ENCODE peak calls at places on chromosomes 4 and X, in six cellular contexts. One of them, this sample, is unnamed.

GRCh38 chrX:45134303-45134702 is 66.4 kb downstream of the DIPK2B start:
- DNase-seq in NB4: no peak
- DNase-seq in PC-3: no peak
- DNase-seq in astrocyte of the spinal cord: no peak
- DNase-seq in tibial artery: no peak
- DNase-seq in transverse colon: no peak
- DNase-seq in this sample: no peak

GRCh38 chr4:24240655-24241054 is 343.7 kb downstream of the DHX15 start:
- DNase-seq in PC-3: no peak
- DNase-seq in NB4: no peak
- DNase-seq in tibial artery: no peak
- DNase-seq in astrocyte of the spinal cord: no peak
- DNase-seq in transverse colon: no peak
- DNase-seq in this sample: no peak

GRCh38 chr4:56817840-56818491 is 3.5 kb downstream of the SPINK2 start:
- DNase-seq in NB4: no peak
- DNase-seq in tibial artery: no peak
- DNase-seq in astrocyte of the spinal cord: no peak
- DNase-seq in PC-3: peak
- DNase-seq in transverse colon: no peak
- DNase-seq in this sample: no peak

GRCh38 chr4:173281420-173282333 is 52.5 kb downstream of the HMGB2 start:
- DNase-seq in tibial artery: no peak
- DNase-seq in NB4: peak
- DNase-seq in PC-3: no peak
- DNase-seq in astrocyte of the spinal cord: no peak
- DNase-seq in transverse colon: no peak
- DNase-seq in this sample: no peak

GRCh38 chr4:158079661-158080060 is 93.2 kb downstream of the GASK1B start:
- DNase-seq in tibial artery: no peak
- DNase-seq in PC-3: no peak
- DNase-seq in astrocyte of the spinal cord: no peak
- DNase-seq in transverse colon: no peak
- DNase-seq in NB4: no peak
- DNase-seq in this sample: no peak

GRCh38 chr4:4502694-4503311 is 39.0 kb downstream of the STX18 start:
- DNase-seq in NB4: no peak
- DNase-seq in PC-3: no peak
- DNase-seq in astrocyte of the spinal cord: peak
- DNase-seq in transverse colon: no peak
- DNase-seq in tibial artery: no peak
- DNase-seq in this sample: no peak

GRCh38 chr4:40211224-40212185 is 14.7 kb downstream of the RHOH start:
- DNase-seq in astrocyte of the spinal cord: no peak
- DNase-seq in PC-3: no peak
- DNase-seq in transverse colon: no peak
- DNase-seq in tibial artery: no peak
- DNase-seq in NB4: no peak
- DNase-seq in this sample: no peak

GRCh38 chr4:99968330-99968729 is 18.3 kb upstream of the H2AZ1 start:
- DNase-seq in astrocyte of the spinal cord: peak
- DNase-seq in NB4: no peak
- DNase-seq in transverse colon: no peak
- DNase-seq in PC-3: peak
- DNase-seq in tibial artery: no peak
- DNase-seq in this sample: no peak

GRCh38 chr4:187814737-187815465 is 180.7 kb upstream of the ZFP42 start:
- DNase-seq in astrocyte of the spinal cord: peak
- DNase-seq in NB4: no peak
- DNase-seq in PC-3: no peak
- DNase-seq in transverse colon: no peak
- DNase-seq in tibial artery: no peak
- DNase-seq in this sample: no peak

GRCh38 chr4:74038161-74039064 is at the start of gene CXCL3:
- DNase-seq in transverse colon: peak
- DNase-seq in astrocyte of the spinal cord: peak
- DNase-seq in tibial artery: peak
- DNase-seq in PC-3: peak
- DNase-seq in NB4: peak
- DNase-seq in this sample: no peak

GRCh38 chr4:149371021-149371420 is 444.6 kb downstream of the IQCM start:
- DNase-seq in NB4: peak
- DNase-seq in tibial artery: no peak
- DNase-seq in transverse colon: peak
- DNase-seq in astrocyte of the spinal cord: peak
- DNase-seq in PC-3: peak
- DNase-seq in this sample: peak

GRCh38 chr4:184028571-184028996 is 123.5 kb downstream of the STOX2 start:
- DNase-seq in astrocyte of the spinal cord: no peak
- DNase-seq in transverse colon: no peak
- DNase-seq in PC-3: no peak
- DNase-seq in NB4: peak
- DNase-seq in tibial artery: no peak
- DNase-seq in this sample: no peak

GRCh38 chr4:173211838-173212237 is 43.2 kb downstream of the GALNT7 start:
- DNase-seq in PC-3: peak
- DNase-seq in astrocyte of the spinal cord: peak
- DNase-seq in tibial artery: no peak
- DNase-seq in NB4: peak
- DNase-seq in transverse colon: no peak
- DNase-seq in this sample: peak

GRCh38 chr4:147596377-147596776 is 20.8 kb upstream of the TMEM184C start:
- DNase-seq in astrocyte of the spinal cord: peak
- DNase-seq in tibial artery: no peak
- DNase-seq in transverse colon: no peak
- DNase-seq in PC-3: peak
- DNase-seq in NB4: no peak
- DNase-seq in this sample: no peak

GRCh38 chr4:8439914-8440490 is 521 bp downstream of the ACOX3 start:
- DNase-seq in tibial artery: peak
- DNase-seq in astrocyte of the spinal cord: no peak
- DNase-seq in transverse colon: peak
- DNase-seq in PC-3: no peak
- DNase-seq in NB4: peak
- DNase-seq in this sample: no peak

GRCh38 chr4:77073106-77073858 is 2.5 kb downstream of the CCNI start:
- DNase-seq in PC-3: no peak
- DNase-seq in transverse colon: no peak
- DNase-seq in NB4: peak
- DNase-seq in astrocyte of the spinal cord: peak
- DNase-seq in tibial artery: no peak
- DNase-seq in this sample: no peak

GRCh38 chrX:72368796-72369195 is 63.1 kb upstream of the CITED1 start:
- DNase-seq in NB4: no peak
- DNase-seq in tibial artery: no peak
- DNase-seq in transverse colon: no peak
- DNase-seq in PC-3: no peak
- DNase-seq in astrocyte of the spinal cord: no peak
- DNase-seq in this sample: no peak

GRCh38 chr4:150569384-150569987 is 12.5 kb upstream of the MAB21L2 start:
- DNase-seq in tibial artery: no peak
- DNase-seq in transverse colon: no peak
- DNase-seq in NB4: no peak
- DNase-seq in astrocyte of the spinal cord: peak
- DNase-seq in PC-3: peak
- DNase-seq in this sample: no peak

GRCh38 chr4:2852481-2852881 is 8.8 kb downstream of the ADD1 start:
- DNase-seq in PC-3: no peak
- DNase-seq in astrocyte of the spinal cord: no peak
- DNase-seq in transverse colon: peak
- DNase-seq in tibial artery: no peak
- DNase-seq in NB4: no peak
- DNase-seq in this sample: no peak
- H3K4me3 ChIP-seq in PC-3: no peak
- H3K4me3 ChIP-seq in astrocyte of the spinal cord: no peak
- H3K4me3 ChIP-seq in transverse colon: no peak
- H3K4me3 ChIP-seq in tibial artery: no peak
- H3K4me3 ChIP-seq in NB4: no peak
- H3K4me3 ChIP-seq in this sample: no peak

GRCh38 chr4:140372607-140373327 is 679 bp upstream of the SCOC start:
- DNase-seq in transverse colon: peak
- DNase-seq in tibial artery: no peak
- DNase-seq in astrocyte of the spinal cord: peak
- DNase-seq in PC-3: peak
- DNase-seq in NB4: peak
- DNase-seq in this sample: no peak
- TF ChIP-seq CTCF in transverse colon: peak
- TF ChIP-seq CTCF in tibial artery: peak
- TF ChIP-seq CTCF in astrocyte of the spinal cord: no peak
- TF ChIP-seq CTCF in PC-3: no peak
- TF ChIP-seq CTCF in NB4: no peak
- TF ChIP-seq CTCF in this sample: no peak

GRCh38 chr4:153218961-153219360 is 14.7 kb downstream of the TRIM2 start:
- DNase-seq in astrocyte of the spinal cord: no peak
- DNase-seq in tibial artery: no peak
- DNase-seq in NB4: no peak
- DNase-seq in transverse colon: peak
- DNase-seq in PC-3: peak
- DNase-seq in this sample: no peak
- H3K4me3 ChIP-seq in astrocyte of the spinal cord: no peak
- H3K4me3 ChIP-seq in tibial artery: no peak
- H3K4me3 ChIP-seq in NB4: no peak
- H3K4me3 ChIP-seq in transverse colon: no peak
- H3K4me3 ChIP-seq in PC-3: no peak
- H3K4me3 ChIP-seq in this sample: no peak

DNA sequence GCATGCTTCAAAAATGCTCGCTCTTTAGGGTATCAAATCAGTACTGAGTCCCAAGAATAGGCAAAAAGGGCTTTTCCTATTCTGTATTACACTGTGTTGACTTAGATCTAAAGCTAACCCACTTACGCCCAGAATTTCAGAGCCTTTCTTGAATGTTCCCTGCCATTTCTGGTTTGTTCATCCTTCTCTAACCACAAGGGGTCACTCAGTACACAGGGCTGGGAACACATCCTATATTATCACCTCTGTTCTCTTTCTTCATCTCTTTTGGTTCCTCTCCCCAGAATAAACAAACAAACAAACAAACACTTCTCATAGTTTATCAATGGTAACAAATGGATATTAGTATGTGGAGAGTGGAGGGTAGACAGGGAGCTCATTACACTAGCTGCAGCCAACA is 25.5 kb upstream of the MORC4 start:
- DNase-seq in tibial artery: no peak
- DNase-seq in NB4: peak
- DNase-seq in PC-3: peak
- DNase-seq in astrocyte of the spinal cord: peak
- DNase-seq in transverse colon: no peak
- DNase-seq in this sample: no peak
- TF ChIP-seq CTCF in tibial artery: no peak
- TF ChIP-seq CTCF in NB4: peak
- TF ChIP-seq CTCF in PC-3: peak
- TF ChIP-seq CTCF in astrocyte of the spinal cord: peak
- TF ChIP-seq CTCF in transverse colon: peak
- TF ChIP-seq CTCF in this sample: peak

GRCh38 chr4:135368826-135369225 is 1167.2 kb upstream of the PABPC4L start:
- DNase-seq in PC-3: peak
- DNase-seq in transverse colon: no peak
- DNase-seq in astrocyte of the spinal cord: peak
- DNase-seq in tibial artery: no peak
- DNase-seq in NB4: no peak
- DNase-seq in this sample: no peak

GRCh38 chr4:135372131-135372530 is 1170.5 kb upstream of the PABPC4L start:
- DNase-seq in astrocyte of the spinal cord: no peak
- DNase-seq in NB4: no peak
- DNase-seq in PC-3: no peak
- DNase-seq in transverse colon: no peak
- DNase-seq in tibial artery: no peak
- DNase-seq in this sample: no peak

DNA sequence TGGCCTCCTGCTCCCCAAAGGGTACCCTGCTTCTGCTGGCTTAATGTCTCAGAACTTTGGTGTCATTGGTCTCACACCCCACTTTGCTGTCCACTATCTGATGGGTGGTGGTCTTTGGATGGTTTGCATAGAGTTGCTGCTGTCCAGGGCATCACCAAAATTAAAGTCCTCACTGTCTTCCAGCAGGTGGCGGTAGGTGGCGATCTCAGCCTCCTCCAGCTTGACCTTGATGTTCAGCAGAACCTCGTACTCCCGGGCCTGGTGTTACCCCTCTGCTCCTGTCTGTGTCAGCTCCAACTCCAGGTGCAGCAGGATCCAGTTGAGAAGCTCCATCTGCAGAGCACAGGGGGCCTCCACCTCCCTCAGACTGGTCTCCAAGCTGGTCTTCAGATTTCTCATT is 1169.5 kb upstream of the PABPC4L start:
- DNase-seq in transverse colon: no peak
- DNase-seq in NB4: peak
- DNase-seq in astrocyte of the spinal cord: no peak
- DNase-seq in tibial artery: no peak
- DNase-seq in PC-3: no peak
- DNase-seq in this sample: no peak
- H3K4me3 ChIP-seq in transverse colon: no peak
- H3K4me3 ChIP-seq in NB4: no peak
- H3K4me3 ChIP-seq in astrocyte of the spinal cord: no peak
- H3K4me3 ChIP-seq in tibial artery: no peak
- H3K4me3 ChIP-seq in PC-3: no peak
- H3K4me3 ChIP-seq in this sample: no peak

GRCh38 chr4:92050875-92051274 is 252.9 kb upstream of the GRID2 start:
- DNase-seq in tibial artery: no peak
- DNase-seq in NB4: no peak
- DNase-seq in PC-3: peak
- DNase-seq in astrocyte of the spinal cord: no peak
- DNase-seq in transverse colon: no peak
- DNase-seq in this sample: no peak

GRCh38 chr4:92045718-92046117 is 258.0 kb upstream of the GRID2 start:
- DNase-seq in PC-3: no peak
- DNase-seq in NB4: no peak
- DNase-seq in tibial artery: no peak
- DNase-seq in astrocyte of the spinal cord: no peak
- DNase-seq in transverse colon: no peak
- DNase-seq in this sample: no peak

DNA sequence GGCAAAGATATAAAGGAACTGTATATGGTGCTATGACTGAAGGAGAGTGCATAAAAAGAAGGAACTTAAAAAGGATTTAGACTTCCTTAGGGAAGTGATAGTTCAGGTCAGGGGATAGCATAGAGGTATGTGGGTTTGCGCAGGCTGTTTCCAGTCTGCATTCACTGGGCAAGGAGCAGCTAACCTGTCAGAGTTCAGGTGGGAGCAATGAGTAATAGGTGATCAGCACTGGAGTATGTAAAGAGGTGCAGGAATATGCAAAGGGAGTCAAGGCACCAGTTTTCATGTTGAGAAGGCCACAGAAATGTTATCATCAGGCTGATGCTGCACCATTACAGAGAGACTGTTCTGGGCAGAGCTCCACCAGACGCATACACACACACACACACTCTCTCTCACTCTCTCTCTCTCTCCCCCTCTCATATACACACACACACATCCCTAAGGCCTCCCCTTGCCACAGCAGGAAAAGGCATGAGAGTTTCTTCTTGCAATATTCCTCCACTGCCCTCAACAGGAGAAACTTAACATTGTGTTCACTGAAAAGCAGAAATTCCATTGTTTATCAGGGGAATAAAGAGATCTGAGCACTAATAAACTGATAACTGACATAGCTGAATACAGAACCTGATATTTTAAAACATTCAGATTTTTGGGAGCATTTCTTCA is 256.4 kb upstream of the GRID2 start:
- DNase-seq in NB4: no peak
- DNase-seq in PC-3: peak
- DNase-seq in astrocyte of the spinal cord: peak
- DNase-seq in tibial artery: no peak
- DNase-seq in transverse colon: no peak
- DNase-seq in this sample: no peak
- TF ChIP-seq CTCF in NB4: no peak
- TF ChIP-seq CTCF in PC-3: peak
- TF ChIP-seq CTCF in astrocyte of the spinal cord: peak
- TF ChIP-seq CTCF in tibial artery: no peak
- TF ChIP-seq CTCF in transverse colon: no peak
- TF ChIP-seq CTCF in this sample: no peak